ENCODE peak calls at places on chromosomes 6 and 20, in eight cellular contexts. R is brain microvascular endothelial cell, V is A549, Q is PC-3, P is fibroblast of lung, U is ascending aorta, O is aorta, W is AG04450. Y is an unnamed sample.

GRCh38 chr6:118186676-118187567 is 279.9 kb downstream of the SLC35F1 start:
- DNase-seq in R (peak; percentile 52), V (no peak), Q (no peak), P (no peak), U (no peak), O (peak; percentile 74), W (no peak), Y (no peak)

GRCh38 chr6:136980070-136980469 is 58.0 kb downstream of the SLC35D3 start:
- DNase-seq in R (no peak), V (no peak), Q (no peak), P (no peak), U (no peak), O (no peak), W (no peak), Y (no peak)

GRCh38 chr20:32359633-32360332 is 1.7 kb downstream of the ASXL1 start:
- DNase-seq in R (peak; percentile 22), V (no peak), Q (no peak), P (peak; percentile 25), U (no peak), O (no peak), W (no peak), Y (no peak)

GRCh38 chr6:109379706-109380105 is 2.6 kb downstream of the CD164 start:
- DNase-seq in R (peak; percentile 29), V (no peak), Q (peak; percentile 13), P (no peak), U (no peak), O (no peak), W (no peak), Y (no peak)

GRCh38 chr20:34343458-34344255 is 19.4 kb upstream of the ITCH start:
- DNase-seq in R (no peak), V (no peak), Q (no peak), P (no peak), U (no peak), O (no peak), W (no peak), Y (no peak)

GRCh38 chr20:14865731-14866130 is 528.3 kb upstream of the FLRT3 start:
- DNase-seq in R (no peak), V (no peak), Q (no peak), P (no peak), U (no peak), O (no peak), W (no peak), Y (no peak)

GRCh38 chr20:4780245-4780644 is 58.5 kb downstream of the PRND start:
- DNase-seq in R (no peak), V (no peak), Q (no peak), P (no peak), U (no peak), O (no peak), W (no peak), Y (no peak)

GRCh38 chr20:20231528-20232298 is 136.2 kb upstream of the INSM1 start:
- DNase-seq in R (no peak), V (no peak), Q (no peak), P (no peak), U (no peak), O (no peak), W (no peak), Y (no peak)

GRCh38 chr6:52994789-52995078 is 350 bp downstream of the GSTA4 start:
- DNase-seq in R (no peak), V (no peak), Q (no peak), P (no peak), U (no peak), O (peak; percentile 79), W (no peak), Y (no peak)

GRCh38 chr6:82364087-82365010 is 732 bp downstream of the TPBG start:
- DNase-seq in R (peak; percentile 18), V (peak; percentile 44), Q (peak; percentile 68), P (peak; percentile 64), U (no peak), O (peak; percentile 90), W (no peak), Y (no peak)

GRCh38 chr20:13261460-13262301 is 40.6 kb downstream of the ISM1 start:
- DNase-seq in R (peak; percentile 60), V (peak; percentile 75), Q (peak; percentile 76), P (peak; percentile 62), U (no peak), O (no peak), W (peak; percentile 8), Y (no peak)

GRCh38 chr6:79225718-79226117 is 8.8 kb downstream of the HMGN3 start:
- DNase-seq in R (no peak), V (no peak), Q (no peak), P (peak; percentile 54), U (no peak), O (no peak), W (no peak), Y (no peak)

GRCh38 chr6:120675886-120676285 is 658.4 kb downstream of the TBC1D32 start:
- DNase-seq in R (no peak), V (no peak), Q (no peak), P (no peak), U (no peak), O (no peak), W (no peak), Y (no peak)

GRCh38 chr20:1912056-1912455 is 16.8 kb downstream of the SIRPA start:
- DNase-seq in R (peak; percentile 47), V (no peak), Q (no peak), P (no peak), U (no peak), O (no peak), W (no peak), Y (peak; percentile 34)

GRCh38 chr20:52529856-52530255 is 338.3 kb upstream of the ZFP64 start:
- DNase-seq in R (no peak), V (no peak), Q (no peak), P (peak; percentile 92), U (no peak), O (no peak), W (peak; percentile 65), Y (no peak)

GRCh38 chr6:152305672-152306071 is 331.5 kb downstream of the SYNE1 start:
- DNase-seq in R (no peak), V (no peak), Q (no peak), P (peak; percentile 7), U (no peak), O (no peak), W (no peak), Y (no peak)

GRCh38 chr20:22404609-22405170 is 179.7 kb downstream of the FOXA2 start:
- DNase-seq in R (no peak), V (no peak), Q (peak; percentile 76), P (no peak), U (no peak), O (no peak), W (no peak), Y (no peak)

GRCh38 chr20:59938221-59938620 is 1.9 kb downstream of the PPP1R3D start:
- DNase-seq in R (peak; percentile 21), V (no peak), Q (peak; percentile 61), P (peak; percentile 16), U (no peak), O (no peak), W (no peak), Y (no peak)

GRCh38 chr6:82085701-82086100 is 161.8 kb downstream of the IBTK start:
- DNase-seq in R (no peak), V (no peak), Q (no peak), P (no peak), U (no peak), O (no peak), W (no peak), Y (no peak)

GRCh38 chr6:89995296-89995695 is 101.0 kb downstream of the GJA10 start:
- DNase-seq in R (no peak), V (no peak), Q (no peak), P (no peak), U (no peak), O (no peak), W (no peak), Y (no peak)

GRCh38 chr20:62774076-62774714 is 22.1 kb upstream of the MRGBP start:
- DNase-seq in R (no peak), V (no peak), Q (no peak), P (no peak), U (no peak), O (no peak), W (no peak), Y (no peak)

GRCh38 chr20:23225407-23226060 is 125.1 kb upstream of the NXT1 start:
- DNase-seq in R (peak; percentile 87), V (peak; percentile 19), Q (no peak), P (peak; percentile 96), U (peak; percentile 42), O (no peak), W (peak; percentile 53), Y (peak; percentile 79)

GRCh38 chr6:147709396-147710272 is 201.1 kb downstream of the SAMD5 start:
- DNase-seq in R (no peak), V (no peak), Q (no peak), P (no peak), U (no peak), O (no peak), W (no peak), Y (no peak)

GRCh38 chr6:81925201-81925600 is 172.7 kb upstream of the TENT5A start:
- DNase-seq in R (no peak), V (no peak), Q (no peak), P (no peak), U (no peak), O (no peak), W (no peak), Y (no peak)

GRCh38 chr6:46062991-46063390 is 47.3 kb upstream of the CLIC5 start:
- DNase-seq in R (no peak), V (no peak), Q (no peak), P (no peak), U (no peak), O (no peak), W (no peak), Y (no peak)

GRCh38 chr6:23446394-23447001 is 679.5 kb upstream of the NRSN1 start:
- DNase-seq in R (peak; percentile 46), V (peak; percentile 2), Q (peak; percentile 79), P (peak; percentile 78), U (no peak), O (no peak), W (peak; percentile 45), Y (no peak)

GRCh38 chr6:3063733-3064700 is 4.3 kb upstream of the RIPK1 start:
- DNase-seq in R (peak; percentile 70), V (peak; percentile 70), Q (peak; percentile 90), P (peak; percentile 93), U (peak; percentile 89), O (peak; percentile 99), W (peak; percentile 74), Y (peak; percentile 70)

GRCh38 chr6:35309611-35310264 is 12.1 kb downstream of the DEF6 start:
- DNase-seq in R (no peak), V (no peak), Q (no peak), P (no peak), U (no peak), O (no peak), W (no peak), Y (no peak)
- H3K27ac ChIP-seq in R (no peak overlapping the region), V (no peak overlapping the region), Q (no peak overlapping the region), P (no peak overlapping the region), U (no peak overlapping the region), O (no peak overlapping the region), W (no peak overlapping the region), Y (no peak overlapping the region)

GRCh38 chr6:39543117-39543516 is 182.1 kb downstream of the KIF6 start:
- DNase-seq in R (no peak), V (no peak), Q (no peak), P (peak; percentile 36), U (no peak), O (peak; percentile 78), W (no peak), Y (no peak)
- H3K27ac ChIP-seq in R (no peak overlapping the region), V (no peak overlapping the region), Q (no peak overlapping the region), P (no peak overlapping the region), U (no peak overlapping the region), O (no peak overlapping the region), W (no peak overlapping the region), Y (no peak overlapping the region)

GRCh38 chr20:45722047-45722446 is at the start of gene SPINT4:
- DNase-seq in R (no peak), V (no peak), Q (no peak), P (no peak), U (no peak), O (no peak), W (no peak), Y (no peak)
- H3K27ac ChIP-seq in R (no peak within 1 kb of the TSS), V (no peak within 1 kb of the TSS), Q (no peak within 1 kb of the TSS), P (no peak within 1 kb of the TSS), U (no peak within 1 kb of the TSS), O (no peak within 1 kb of the TSS), W (no peak within 1 kb of the TSS), Y (no peak within 1 kb of the TSS)

GRCh38 chr6:1107578-1107977 is 204.3 kb upstream of the FOXQ1 start:
- DNase-seq in R (no peak), V (no peak), Q (no peak), P (no peak), U (no peak), O (no peak), W (no peak), Y (no peak)
- H3K27ac ChIP-seq in R (no peak overlapping the region), V (no peak overlapping the region), Q (no peak overlapping the region), P (no peak overlapping the region), U (no peak overlapping the region), O (no peak overlapping the region), W (no peak overlapping the region), Y (no peak overlapping the region)